ENCODE peak calls at places on chromosomes 16 and 17, in four cellular contexts. K is HepG2, A is K562, P is A549. Q is an unnamed sample.

GRCh38 chr16:68370921-68371651 is 60.3 kb downstream of the PRMT7 start:
- DNase-seq in K (no peak), A (no peak), P (no peak), Q (no peak)

GRCh38 chr17:30093463-30094147 is 23.0 kb upstream of the NSRP1 start:
- DNase-seq in K (peak), A (peak), P (peak), Q (peak)

GRCh38 chr16:75868636-75869389 is 142.5 kb upstream of the CPHXL start:
- DNase-seq in K (no peak), A (no peak), P (no peak), Q (no peak)

GRCh38 chr17:72666519-72666874 is 426.0 kb downstream of the SLC39A11 start:
- DNase-seq in K (peak), A (no peak), P (no peak), Q (peak)

GRCh38 chr17:32494621-32495346 is 8.0 kb downstream of the CDK5R1 start:
- DNase-seq in K (no peak), A (no peak), P (no peak), Q (no peak)

GRCh38 chr16:81553814-81554675 is 109.4 kb downstream of the CMIP start:
- DNase-seq in K (no peak), A (no peak), P (no peak), Q (no peak)

GRCh38 chr17:73757324-73757942 is 113.2 kb upstream of the SDK2 start:
- DNase-seq in K (no peak), A (peak), P (no peak), Q (no peak)

GRCh38 chr17:72634621-72635020 is 457.9 kb downstream of the SLC39A11 start:
- DNase-seq in K (no peak), A (no peak), P (no peak), Q (no peak)

GRCh38 chr17:48513097-48513496 is 17.7 kb downstream of the HOXB1 start:
- DNase-seq in K (no peak), A (peak), P (no peak), Q (no peak)

GRCh38 chr16:10862432-10862831 is 14.6 kb upstream of the CIITA start:
- DNase-seq in K (no peak), A (no peak), P (peak), Q (peak)

GRCh38 chr16:49491736-49492089 is 118.1 kb downstream of the C16orf78 start:
- DNase-seq in K (no peak), A (no peak), P (peak), Q (no peak)

GRCh38 chr17:61815863-61816523 is 47.3 kb downstream of the BRIP1 start:
- DNase-seq in K (no peak), A (no peak), P (no peak), Q (no peak)

GRCh38 chr17:2011421-2012371 is 13.4 kb downstream of the RTN4RL1 start:
- DNase-seq in K (no peak), A (no peak), P (no peak), Q (no peak)

GRCh38 chr17:46962374-46962790 is 16.7 kb downstream of the RPRML start:
- DNase-seq in K (no peak), A (no peak), P (no peak), Q (peak)

GRCh38 chr16:50889746-50890145 is 147.9 kb downstream of the CYLD start:
- DNase-seq in K (no peak), A (no peak), P (no peak), Q (no peak)

GRCh38 chr17:59706900-59707181 is 389 bp downstream of the PTRH2 start:
- DNase-seq in K (no peak), A (no peak), P (no peak), Q (no peak)

GRCh38 chr16:31050280-31051030 is 17.1 kb downstream of the STX4 start:
- DNase-seq in K (no peak), A (no peak), P (no peak), Q (no peak)
- TF ChIP-seq MAZ in K (no peak), A (no peak), P (no peak), Q (no peak)

DNA sequence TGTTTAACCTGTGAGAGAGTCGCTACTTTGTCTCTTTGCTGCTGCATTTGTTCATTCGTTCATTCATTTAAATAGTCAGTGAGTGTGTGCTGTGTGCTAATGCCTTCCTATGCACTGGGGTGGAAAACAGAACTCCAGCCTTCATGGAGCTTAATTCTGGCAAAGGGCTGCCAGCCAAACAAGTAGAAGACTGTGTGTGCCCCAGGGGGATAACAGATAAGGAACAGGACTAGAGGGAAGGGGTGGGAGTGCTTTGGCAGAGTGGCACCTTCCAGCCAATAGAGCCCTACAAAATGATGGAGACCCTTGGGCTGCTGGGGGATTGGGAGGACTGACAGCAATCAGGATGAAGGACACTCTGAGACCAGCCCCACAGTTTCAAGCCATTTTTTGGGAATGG is 222.5 kb downstream of the MSI2 start:
- DNase-seq in K (no peak), A (no peak), P (no peak), Q (no peak)
- TF ChIP-seq MAZ in K (no peak), A (no peak), P (no peak), Q (no peak)

GRCh38 chr17:35746956-35747355 is 6.1 kb downstream of the GAS2L2 start:
- DNase-seq in K (no peak), A (no peak), P (no peak), Q (no peak)

GRCh38 chr17:35748979-35749378 is 4.1 kb downstream of the GAS2L2 start:
- DNase-seq in K (no peak), A (no peak), P (no peak), Q (no peak)

GRCh38 chr17:35748323-35748960 is 4.6 kb downstream of the GAS2L2 start:
- DNase-seq in K (no peak), A (no peak), P (no peak), Q (no peak)

GRCh38 chr17:35745749-35746320 is 7.2 kb downstream of the GAS2L2 start:
- DNase-seq in K (no peak), A (no peak), P (no peak), Q (no peak)

DNA sequence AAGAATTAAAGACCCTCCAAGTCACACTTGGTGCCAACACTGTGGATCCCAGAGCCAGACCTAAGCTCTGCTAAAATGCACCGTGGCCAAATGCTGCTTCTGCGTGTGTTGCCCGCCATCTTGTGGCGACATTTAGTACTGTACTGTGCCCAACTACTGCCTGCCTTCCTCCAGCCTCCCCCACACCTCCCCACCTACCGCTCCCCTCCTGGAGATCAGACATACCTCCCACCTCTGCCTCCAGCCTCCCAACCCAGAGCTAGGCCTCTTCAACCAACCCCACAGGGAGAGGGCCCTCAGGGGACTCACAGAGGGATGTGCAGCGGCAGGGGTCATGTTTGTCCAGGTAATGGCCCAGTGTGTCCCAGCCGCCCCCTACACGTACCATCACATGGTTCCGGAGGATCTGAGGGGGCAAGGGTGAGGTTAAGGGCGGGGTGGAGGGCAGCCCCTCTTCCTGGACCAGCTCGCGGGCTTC is 5.5 kb downstream of the GAS2L2 start:
- DNase-seq in K (peak), A (peak), P (peak), Q (peak)
- TF ChIP-seq MAZ in K (no peak), A (no peak), P (no peak), Q (peak)

DNA sequence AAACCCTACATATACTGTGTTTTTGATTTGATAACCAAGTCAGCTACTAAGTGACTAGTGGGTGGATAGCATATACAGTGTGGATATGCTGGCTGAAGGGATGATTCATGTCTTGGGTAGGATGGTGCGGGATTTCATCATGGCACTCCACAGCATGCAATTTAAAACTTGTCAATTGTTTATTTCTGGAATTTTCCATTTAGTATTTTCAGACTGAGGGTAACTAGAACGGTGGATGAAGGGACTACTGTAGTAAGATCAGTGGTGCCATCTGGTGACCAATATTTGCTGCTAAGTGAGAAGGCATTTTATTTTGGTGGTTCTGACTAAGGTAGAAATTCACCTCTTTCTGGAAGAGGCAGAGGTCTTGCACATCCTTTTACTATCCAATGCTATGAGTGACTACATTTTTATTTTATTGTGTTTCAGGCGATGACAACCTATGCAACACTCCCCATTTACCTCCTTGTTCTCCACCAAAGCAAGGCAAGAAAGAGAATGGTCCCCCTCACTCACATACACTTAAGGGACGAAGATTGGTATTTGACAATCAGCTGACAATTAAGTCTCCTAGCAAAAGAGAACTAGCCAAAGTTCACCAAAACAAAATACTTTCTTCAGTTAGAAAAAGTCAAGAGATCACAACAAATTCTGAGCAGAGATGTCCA is 3.1 kb downstream of the CDC6 start:
- DNase-seq in K (peak), A (peak), P (peak), Q (peak)
- TF ChIP-seq MAZ in K (no peak), A (no peak), P (no peak), Q (no peak)

GRCh38 chr16:25823891-25824290 is 132.1 kb downstream of the HS3ST4 start:
- DNase-seq in K (no peak), A (no peak), P (no peak), Q (no peak)
- TF ChIP-seq MAZ in K (no peak), A (no peak), P (no peak), Q (no peak)

GRCh38 chr17:42101513-42102292 is 3.4 kb upstream of the ZNF385C start:
- DNase-seq in K (peak), A (peak), P (peak), Q (peak)
- TF ChIP-seq MAZ in K (no peak), A (peak), P (no peak), Q (peak)

DNA sequence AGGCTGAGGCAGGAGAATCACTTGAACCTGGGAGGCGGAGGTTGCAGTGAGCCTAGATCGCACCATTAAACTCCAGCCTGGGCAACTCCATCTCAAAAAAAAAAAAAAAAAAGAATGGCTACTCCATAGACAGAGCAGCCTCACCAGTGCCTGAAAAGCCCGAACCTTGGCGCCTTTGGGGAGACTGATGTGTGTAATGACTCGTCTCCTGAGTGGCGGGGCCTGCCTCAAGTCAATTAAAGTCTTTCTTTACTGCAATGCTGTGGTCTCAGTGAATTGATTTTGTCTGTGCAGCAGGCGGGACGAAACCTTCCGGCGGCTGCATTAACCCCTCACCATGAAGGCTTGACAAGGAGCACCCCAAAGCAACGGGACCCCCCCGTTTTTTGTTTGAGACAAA is 3.5 kb upstream of the UQCC4 start:
- DNase-seq in K (no peak), A (no peak), P (no peak), Q (no peak)
- TF ChIP-seq MAZ in K (no peak), A (no peak), P (no peak), Q (no peak)

GRCh38 chr17:27433521-27433920 is 22.7 kb upstream of the KSR1 start:
- DNase-seq in K (no peak), A (no peak), P (no peak), Q (no peak)
- TF ChIP-seq MAZ in K (no peak), A (no peak), P (no peak), Q (no peak)

GRCh38 chr16:6663668-6664067 is 669.0 kb upstream of the RBFOX1 start:
- DNase-seq in K (no peak), A (no peak), P (no peak), Q (no peak)

GRCh38 chr16:6667393-6667792 is 665.3 kb upstream of the RBFOX1 start:
- DNase-seq in K (no peak), A (no peak), P (no peak), Q (no peak)

DNA sequence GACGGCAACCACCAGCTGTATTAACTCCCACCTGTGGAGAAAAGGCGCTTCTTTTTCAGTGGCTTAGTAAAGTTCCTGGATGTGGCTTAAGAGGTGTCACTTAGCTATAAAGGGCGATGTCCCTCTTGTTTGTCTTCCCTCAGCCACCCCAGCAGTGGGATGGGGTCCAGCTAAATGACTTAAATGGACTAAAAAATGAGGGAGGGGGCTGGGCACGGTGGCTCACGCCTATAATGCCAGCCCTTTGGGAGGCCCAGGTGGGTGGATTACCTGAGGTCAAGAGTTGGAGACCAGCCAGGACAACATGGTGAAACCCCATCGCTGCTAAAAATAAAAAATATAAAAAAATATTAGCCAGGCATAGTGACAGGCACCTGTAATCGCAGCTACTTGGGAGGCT is 667.5 kb upstream of the RBFOX1 start:
- DNase-seq in K (no peak), A (no peak), P (no peak), Q (no peak)
- TF ChIP-seq MAZ in K (no peak), A (no peak), P (no peak), Q (no peak)

GRCh38 chr16:24734382-24734781 is 4.9 kb downstream of the TNRC6A start:
- DNase-seq in K (no peak), A (no peak), P (no peak), Q (peak)

GRCh38 chr16:24730914-24731313 is 1.5 kb downstream of the TNRC6A start:
- DNase-seq in K (no peak), A (no peak), P (no peak), Q (no peak)

GRCh38 chr16:24729967-24730815 is 740 bp downstream of the TNRC6A start:
- DNase-seq in K (no peak), A (peak), P (peak), Q (peak)

GRCh38 chr16:24729243-24729966 is at the start of gene TNRC6A:
- DNase-seq in K (peak), A (peak), P (peak), Q (peak)

DNA sequence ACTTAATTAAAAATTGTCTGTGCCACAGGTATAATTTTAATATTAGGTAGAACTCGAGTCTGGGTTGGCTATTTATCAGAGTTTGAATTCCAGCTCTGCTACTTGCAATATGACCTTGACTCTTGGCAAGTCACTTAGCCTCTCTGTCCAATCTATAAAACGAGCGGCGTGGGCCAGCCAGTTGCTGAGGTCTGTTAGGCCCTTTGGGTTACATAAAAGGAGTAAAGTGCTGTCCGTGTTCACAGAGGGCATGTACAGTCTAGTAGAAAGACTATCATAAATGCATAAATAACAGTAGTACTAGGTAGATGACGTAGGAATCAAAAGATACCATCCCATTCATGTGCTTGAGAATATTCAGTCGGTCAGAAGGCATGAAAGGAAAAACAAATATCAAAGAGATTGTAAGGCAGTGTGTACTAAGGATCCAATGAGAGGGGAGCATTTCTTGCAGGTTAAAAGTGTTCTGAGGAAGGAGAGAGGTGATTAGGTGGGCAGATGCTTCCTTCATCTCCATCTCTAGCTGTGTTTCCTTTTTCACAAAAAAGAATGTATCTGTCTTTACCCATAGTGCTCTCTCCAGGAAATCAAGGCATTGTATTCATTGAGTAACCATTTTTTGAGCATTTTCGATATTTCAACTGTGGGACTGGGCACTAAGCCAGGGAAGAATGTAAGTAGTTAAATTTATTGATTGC is 2.4 kb downstream of the TNRC6A start:
- DNase-seq in K (peak), A (no peak), P (no peak), Q (no peak)
- TF ChIP-seq MAZ in K (no peak), A (no peak), P (no peak), Q (no peak)